ENCODE peak calls at places on chromosomes 5 and 9, in five cellular contexts. E, L, K, B and D are unnamed samples.

GRCh38 chr5:115389799-115390382 is 93.4 kb upstream of the CCDC112 start:
- DNase-seq in E (no peak), L (no peak), K (no peak), B (peak; percentile 29), D (no peak)

GRCh38 chr5:113122053-113122452 is 145.5 kb downstream of the DCP2 start:
- DNase-seq in E (no peak), L (no peak), K (no peak), B (no peak), D (peak; percentile 70)

GRCh38 chr9:114652776-114653555 is 4.6 kb downstream of the TEX53 start:
- DNase-seq in E (no peak), L (no peak), K (no peak), B (no peak), D (no peak)

GRCh38 chr5:90983748-90984147 is 399.4 kb downstream of the ARRDC3 start:
- DNase-seq in E (no peak), L (no peak), K (no peak), B (no peak), D (no peak)

GRCh38 chr5:34813473-34813872 is 25.5 kb upstream of the TTC23L start:
- DNase-seq in E (no peak), L (no peak), K (no peak), B (no peak), D (no peak)

GRCh38 chr9:135343733-135344522 is 135.7 kb upstream of the PPP1R26 start:
- DNase-seq in E (peak; percentile 90), L (no peak), K (peak; percentile 54), B (peak; percentile 63), D (peak; percentile 92)

GRCh38 chr5:141692533-141692888 is 10.5 kb upstream of the ARAP3 start:
- DNase-seq in E (no peak), L (no peak), K (no peak), B (no peak), D (no peak)

GRCh38 chr5:35971186-35971877 is 19.9 kb downstream of the UGT3A1 start:
- DNase-seq in E (no peak), L (no peak), K (no peak), B (no peak), D (no peak)

GRCh38 chr9:70924905-70925547 is 196.4 kb downstream of the TRPM3 start:
- DNase-seq in E (peak; percentile 81), L (no peak), K (peak; percentile 36), B (peak; percentile 16), D (no peak)

GRCh38 chr5:113053614-113054013 is 77.0 kb downstream of the DCP2 start:
- DNase-seq in E (no peak), L (no peak), K (no peak), B (no peak), D (peak; percentile 68)

GRCh38 chr9:16992138-16992537 is 121.7 kb upstream of the BNC2 start:
- DNase-seq in E (no peak), L (no peak), K (no peak), B (no peak), D (no peak)

GRCh38 chr9:87395804-87396458 is 101.7 kb upstream of the DAPK1 start:
- DNase-seq in E (no peak), L (no peak), K (no peak), B (no peak), D (no peak)

GRCh38 chr9:35820076-35820475 is 5.2 kb upstream of the HINT2 start:
- DNase-seq in E (no peak), L (no peak), K (no peak), B (no peak), D (no peak)

GRCh38 chr5:68285075-68285827 is 69.7 kb downstream of the PIK3R1 start:
- DNase-seq in E (no peak), L (no peak), K (no peak), B (no peak), D (no peak)

GRCh38 chr5:132813599-132814440 is 718 bp downstream of the SOWAHA start:
- DNase-seq in E (peak; percentile 74), L (peak; percentile 79), K (no peak), B (no peak), D (peak; percentile 61)

GRCh38 chr5:163569284-163569683 is 63.9 kb downstream of the MAT2B start:
- DNase-seq in E (peak; percentile 48), L (no peak), K (no peak), B (no peak), D (no peak)

GRCh38 chr5:40674661-40675235 is 5.0 kb upstream of the PTGER4 start:
- DNase-seq in E (no peak), L (no peak), K (no peak), B (no peak), D (no peak)

GRCh38 chr9:133995012-133995896 is 3.1 kb upstream of the VAV2 start:
- DNase-seq in E (no peak), L (no peak), K (no peak), B (no peak), D (no peak)

GRCh38 chr5:83313431-83313830 is 158.1 kb upstream of the VCAN start:
- DNase-seq in E (no peak), L (no peak), K (no peak), B (no peak), D (no peak)

GRCh38 chr5:126976520-126977172 is 53.7 kb downstream of the MARCHF3 start:
- DNase-seq in E (no peak), L (no peak), K (no peak), B (no peak), D (no peak)

GRCh38 chr5:112084149-112084548 is 327.2 kb upstream of the NREP start:
- DNase-seq in E (no peak), L (no peak), K (no peak), B (no peak), D (no peak)

GRCh38 chr5:16497546-16497945 is 31.9 kb upstream of the ZNF622 start:
- DNase-seq in E (no peak), L (no peak), K (no peak), B (no peak), D (no peak)

GRCh38 chr5:132425009-132425937 is 55.8 kb downstream of the SLC22A5 start:
- DNase-seq in E (no peak), L (no peak), K (no peak), B (no peak), D (no peak)

GRCh38 chr9:133514475-133515239 is 10.1 kb downstream of the MYMK start:
- DNase-seq in E (no peak), L (no peak), K (no peak), B (no peak), D (peak; percentile 95)

GRCh38 chr5:78647838-78648358 is 674 bp downstream of the LHFPL2 start:
- DNase-seq in E (peak; percentile 78), L (no peak), K (peak; percentile 49), B (no peak), D (peak; percentile 86)

GRCh38 chr5:82164109-82164956 is 113.8 kb downstream of the RPS23 start:
- DNase-seq in E (no peak), L (no peak), K (no peak), B (no peak), D (no peak)

GRCh38 chr9:115604831-115605483 is 487.0 kb upstream of the TNC start:
- DNase-seq in E (no peak), L (no peak), K (no peak), B (no peak), D (peak; percentile 23)

GRCh38 chr9:124220551-124221451 is 36.9 kb upstream of the NEK6 start:
- DNase-seq in E (no peak), L (no peak), K (no peak), B (no peak), D (peak; percentile 61)

GRCh38 chr9:127505396-127506116 is 54.2 kb downstream of the LRSAM1 start:
- DNase-seq in E (peak; percentile 72), L (no peak), K (no peak), B (peak; percentile 35), D (peak; percentile 36)

GRCh38 chr5:123367739-123368138 is 55.5 kb downstream of the CEP120 start:
- DNase-seq in E (peak; percentile 24), L (no peak), K (no peak), B (no peak), D (no peak)

GRCh38 chr5:43038523-43038989 is 1.6 kb downstream of the ANXA2R start:
- DNase-seq in E (peak; percentile 51), L (no peak), K (no peak), B (no peak), D (no peak)

GRCh38 chr9:109956811-109957440 is 176.9 kb downstream of the PALM2AKAP2 start:
- DNase-seq in E (peak; percentile 55), L (no peak), K (no peak), B (no peak), D (no peak)

GRCh38 chr5:72184408-72184807 is 77.1 kb downstream of the MAP1B start:
- DNase-seq in E (no peak), L (no peak), K (no peak), B (no peak), D (no peak)
- H3K4me1 ChIP-seq in E (peaks cover 46% of the 10 kb centered on the region), L (peaks cover 45% of the 10 kb centered on the region), K (peaks cover 2% of the 10 kb centered on the region), B (peaks cover 4% of the 10 kb centered on the region), D (peaks cover 13% of the 10 kb centered on the region)

GRCh38 chr9:37011530-37011929 is 22.5 kb downstream of the PAX5 start:
- DNase-seq in E (no peak), L (no peak), K (no peak), B (no peak), D (no peak)
- H3K27me3 ChIP-seq in E (peaks cover 65% of the 10 kb centered on the region), L (peaks cover 89% of the 10 kb centered on the region), K (peaks cover 8% of the 10 kb centered on the region), B (no peaks in the 10 kb centered on the region), D (peaks cover 2% of the 10 kb centered on the region)

GRCh38 chr5:119454171-119454570 is 1.9 kb downstream of the HSD17B4 start:
- DNase-seq in E (no peak), L (no peak), K (no peak), B (no peak), D (no peak)

DNA sequence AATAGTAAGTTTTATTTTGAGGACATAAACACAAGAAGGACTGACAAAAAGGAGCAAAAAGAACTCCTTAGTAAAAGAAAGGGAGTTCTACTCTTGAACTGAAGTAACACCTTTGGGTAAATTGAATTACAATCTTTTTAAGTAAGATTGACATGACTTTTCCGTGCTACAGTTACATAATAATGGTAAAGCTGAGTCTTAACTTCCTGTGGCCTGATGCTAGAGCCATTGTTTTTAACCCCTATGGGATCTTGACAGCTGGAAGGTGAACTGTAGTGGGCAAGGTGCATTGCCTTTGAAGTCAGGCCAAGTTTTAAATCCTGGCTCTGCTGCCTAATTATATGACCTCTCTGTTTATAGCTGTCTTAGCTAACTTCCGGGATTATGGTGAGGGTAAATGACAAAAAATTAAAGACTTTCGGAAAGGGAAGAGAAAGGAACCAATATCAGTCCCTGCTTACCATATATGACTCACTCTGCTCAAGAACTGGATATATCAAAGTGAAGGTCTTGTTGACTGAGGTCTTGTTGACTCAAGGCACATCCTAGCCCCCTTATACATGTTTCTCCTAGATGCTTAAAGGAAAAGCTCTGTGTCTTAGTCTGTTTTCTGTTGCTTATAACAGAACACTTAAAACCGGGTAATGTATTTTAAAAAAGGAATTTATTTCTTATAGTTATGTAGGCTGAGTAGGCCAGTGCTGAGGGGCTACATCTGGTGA is 6.8 kb downstream of the HSD17B4 start:
- DNase-seq in E (no peak), L (no peak), K (no peak), B (no peak), D (no peak)
- H3K4me1 ChIP-seq in E (no peaks in the 10 kb centered on the region), L (peaks cover under 1% of the 10 kb centered on the region), K (peaks cover 4% of the 10 kb centered on the region), B (no peaks in the 10 kb centered on the region), D (no peaks in the 10 kb centered on the region)

GRCh38 chr9:21974542-21975409 is 19.4 kb downstream of the CDKN2A start:
- DNase-seq in E (peak; percentile 88), L (no peak), K (no peak), B (no peak), D (peak; percentile 64)

GRCh38 chr9:21970800-21971620 is 23.2 kb downstream of the CDKN2A start:
- DNase-seq in E (peak; percentile 55), L (no peak), K (no peak), B (no peak), D (no peak)

GRCh38 chr9:21970001-21970799 is 24.0 kb downstream of the CDKN2A start:
- DNase-seq in E (peak; percentile 21), L (no peak), K (no peak), B (no peak), D (no peak)

GRCh38 chr9:21974230-21974541 is 20.0 kb downstream of the CDKN2A start:
- DNase-seq in E (no peak), L (no peak), K (no peak), B (no peak), D (no peak)

GRCh38 chr9:21972361-21972760 is 21.8 kb downstream of the CDKN2A start:
- DNase-seq in E (no peak), L (no peak), K (no peak), B (no peak), D (no peak)
- H3K27me3 ChIP-seq in E (peaks cover 100% of the 10 kb centered on the region), L (peaks cover 100% of the 10 kb centered on the region), K (no peaks in the 10 kb centered on the region), B (peaks cover 73% of the 10 kb centered on the region), D (peaks cover 6% of the 10 kb centered on the region)